ENCODE peak calls at places on chromosome 21, in nine cellular contexts. I is stimulated activated CD4-positive, alpha-beta T cell treated with anti-CD3 and anti-CD28 coated beads, Interleukin-2, amount 100 ng/mL, for 24 hours; Z is CD8-positive, alpha-beta T cell; U is activated CD4-positive, CD25-positive, alpha-beta regulatory T cell; A is NCI-H510A treated with DMSO at 0.1 percent for 48 hours; S is CD4-positive, alpha-beta T cell; E is epithelial cell of prostate; K is foreskin fibroblast; M is T-helper 2 cell. B is an unnamed sample.

GRCh38 chr21:42621166-42621827 is 32.1 kb upstream of the PDE9A start:
- DNase-seq in S (no peak), E (no peak), I (no peak), A (no peak), Z (no peak), U (no peak), K (no peak), M (no peak), B (no peak)

GRCh38 chr21:27062441-27062840 is 95.6 kb upstream of the ADAMTS5 start:
- DNase-seq in U (no peak), K (no peak), S (no peak), I (no peak), E (no peak), M (no peak), Z (no peak), A (no peak), B (no peak)

GRCh38 chr21:46498335-46499050 is 39.8 kb downstream of the DIP2A start:
- DNase-seq in K (no peak), U (no peak), A (no peak), M (no peak), S (no peak), E (no peak), Z (no peak), I (no peak), B (no peak)

GRCh38 chr21:32457360-32457840 is 44.9 kb downstream of the EVA1C start:
- DNase-seq in U (no peak), S (no peak), E (no peak), M (no peak), Z (no peak), A (no peak), I (no peak), K (no peak), B (peak)

GRCh38 chr21:39612233-39613028 is at the start of gene B3GALT5:
- DNase-seq in I (no peak), Z (no peak), M (no peak), U (no peak), K (no peak), S (no peak), E (no peak), A (no peak), B (no peak)

GRCh38 chr21:34989337-34990151 is 59.6 kb downstream of the RUNX1 start:
- DNase-seq in E (no peak), S (no peak), A (no peak), K (no peak), Z (no peak), I (peak), M (no peak), U (no peak), B (no peak)

GRCh38 chr21:41536827-41537103 is 28.8 kb upstream of the TMPRSS2 start:
- DNase-seq in M (no peak), A (no peak), Z (no peak), I (no peak), S (no peak), U (no peak), E (no peak), K (no peak), B (no peak)

GRCh38 chr21:44428281-44428942 is 26.9 kb upstream of the LRRC3 start:
- DNase-seq in E (peak), M (peak), Z (peak), U (peak), A (no peak), K (no peak), S (no peak), I (peak), B (peak)

GRCh38 chr21:24910591-24910990 is 696.7 kb downstream of the MRPL39 start:
- DNase-seq in A (no peak), E (no peak), U (no peak), K (no peak), Z (no peak), M (no peak), I (no peak), S (no peak), B (no peak)

GRCh38 chr21:35529141-35529863 is 480.2 kb upstream of the RUNX1 start:
- DNase-seq in A (no peak), E (no peak), K (no peak), I (no peak), U (no peak), M (no peak), Z (no peak), S (no peak), B (no peak)